ENCODE peak calls at places on chromosomes 13 and 19, in seven cellular contexts. L, Z, Q, K, J, D and X are unnamed samples.

GRCh38 chr19:15108145-15108844 is 1.1 kb downstream of the SYDE1 start:
- DNase-seq in D (no peak), J (no peak), K (no peak), Q (peak; percentile 65), L (no peak), Z (peak; percentile 21), X (peak; percentile 37)

GRCh38 chr13:39406688-39407087 is 196.3 kb downstream of the LHFPL6 start:
- DNase-seq in D (peak; percentile 92), Z (no peak), L (peak; percentile 79), K (no peak), J (no peak), Q (peak; percentile 63), X (no peak)

GRCh38 chr13:42859760-42860159 is 78.4 kb downstream of the FAM216B start:
- DNase-seq in K (no peak), Z (no peak), L (no peak), J (no peak), D (no peak), Q (no peak), X (no peak)

GRCh38 chr13:114031631-114032030 is 57.8 kb upstream of the C13orf46 start:
- DNase-seq in Q (no peak), J (no peak), L (peak; percentile 13), K (no peak), D (no peak), Z (no peak), X (peak; percentile 36)

GRCh38 chr19:882871-883497 is 10.0 kb downstream of the MED16 start:
- DNase-seq in L (no peak), K (no peak), Q (no peak), Z (no peak), D (no peak), J (no peak), X (no peak)

GRCh38 chr13:113897966-113898365 is 34.1 kb upstream of the GAS6 start:
- DNase-seq in J (no peak), L (no peak), D (no peak), Q (no peak), K (peak; percentile 41), Z (no peak), X (no peak)

GRCh38 chr13:109130093-109130835 is 500.9 kb downstream of the MYO16 start:
- DNase-seq in L (no peak), D (no peak), J (no peak), K (no peak), Q (peak; percentile 69), Z (no peak), X (no peak)

GRCh38 chr13:41029629-41030028 is 10.5 kb upstream of the ELF1 start:
- DNase-seq in L (no peak), Q (peak; percentile 53), K (no peak), Z (no peak), J (no peak), D (no peak), X (no peak)

GRCh38 chr13:63910406-63910957 is 2494.8 kb upstream of the PCDH20 start:
- DNase-seq in Z (peak; percentile 4), K (peak; percentile 19), L (no peak), D (no peak), J (peak; percentile 47), Q (peak; percentile 75), X (no peak)

GRCh38 chr13:111007209-111007608 is 92.3 kb upstream of the ANKRD10 start:
- DNase-seq in D (no peak), K (no peak), Q (no peak), J (peak; percentile 17), L (no peak), Z (peak; percentile 22), X (no peak)

DNA sequence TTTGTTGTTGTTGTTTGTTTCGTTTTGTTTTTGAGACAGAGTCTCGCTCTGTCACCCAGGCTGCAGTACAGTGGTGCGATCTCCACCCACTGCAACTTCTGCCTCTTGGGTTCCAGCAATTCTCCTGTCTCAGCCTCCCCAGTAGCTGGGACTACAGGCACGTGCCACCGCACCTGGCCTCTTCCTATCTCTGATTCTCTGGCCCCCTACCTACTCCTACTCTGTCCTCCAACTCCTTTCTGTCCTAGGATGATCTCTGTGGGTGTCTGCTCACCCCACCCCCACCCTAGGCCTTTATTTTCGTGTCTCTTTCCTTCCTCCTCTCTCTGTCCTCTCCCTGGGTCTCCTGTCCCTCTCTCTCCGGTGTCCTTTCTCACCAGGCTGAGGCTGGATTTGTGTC is 1.2 kb downstream of the PIH1D1 start:
- DNase-seq in L (no peak), K (no peak), J (no peak), Z (no peak), Q (no peak), D (no peak), X (no peak)
- H3K4me3 ChIP-seq in L (peak overlapping the region; percentile 91), K (no peak overlapping the region), J (no peak overlapping the region), Z (peak overlapping the region; percentile 82), Q (no peak overlapping the region), D (peak overlapping the region; percentile 92), X (peak overlapping the region; percentile 100)

GRCh38 chr13:58298556-58299135 is 667.1 kb downstream of the PCDH17 start:
- DNase-seq in K (no peak), Q (no peak), D (no peak), Z (no peak), L (no peak), J (no peak), X (no peak)
- H3K4me3 ChIP-seq in K (no peak overlapping the region), Q (no peak overlapping the region), D (no peak overlapping the region), Z (no peak overlapping the region), L (no peak overlapping the region), J (no peak overlapping the region), X (no peak overlapping the region)

DNA sequence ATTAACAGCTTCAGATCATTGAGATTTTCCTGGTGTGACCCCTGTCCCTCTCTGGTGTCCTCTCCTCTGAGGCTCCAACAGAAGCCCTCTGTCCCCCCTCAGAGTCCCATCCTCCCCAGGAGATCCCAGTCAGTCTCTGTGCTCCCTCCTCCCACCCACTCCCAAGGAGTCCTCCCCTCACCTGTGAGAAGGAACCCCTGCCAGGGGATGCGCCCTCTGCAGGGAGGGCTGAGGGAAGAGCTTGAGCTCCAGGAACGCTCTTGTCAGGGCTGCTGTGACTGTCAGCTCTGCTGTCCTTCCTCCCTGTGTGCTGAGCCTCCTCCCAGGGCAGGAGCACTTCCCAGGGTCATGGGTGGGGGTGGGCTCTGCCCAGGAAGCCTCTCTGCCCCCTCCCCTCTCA is 33.2 kb downstream of the CEACAM8 start:
- DNase-seq in J (no peak), K (no peak), L (no peak), Q (peak; percentile 10), D (no peak), Z (no peak), X (no peak)
- H3K4me3 ChIP-seq in J (no peak overlapping the region), K (no peak overlapping the region), L (no peak overlapping the region), Q (no peak overlapping the region), D (no peak overlapping the region), Z (no peak overlapping the region), X (no peak overlapping the region)

GRCh38 chr13:32117696-32118095 is 86.1 kb downstream of the FRY start:
- DNase-seq in D (no peak), Q (no peak), Z (no peak), L (no peak), J (no peak), K (no peak), X (no peak)
- H3K4me3 ChIP-seq in D (no peak overlapping the region), Q (no peak overlapping the region), Z (no peak overlapping the region), L (no peak overlapping the region), J (no peak overlapping the region), K (no peak overlapping the region), X (no peak overlapping the region)

GRCh38 chr19:52492201-52492960 is 35.1 kb upstream of the ZNF808 start:
- DNase-seq in Z (no peak), Q (peak; percentile 96), J (no peak), L (peak; percentile 2), D (no peak), K (no peak), X (peak; percentile 4)

GRCh38 chr19:52494518-52494917 is 33.0 kb upstream of the ZNF808 start:
- DNase-seq in Q (no peak), K (peak; percentile 3), Z (no peak), J (no peak), L (no peak), D (no peak), X (peak; percentile 2)

GRCh38 chr19:52498571-52498970 is 28.9 kb upstream of the ZNF808 start:
- DNase-seq in D (no peak), J (no peak), Q (no peak), L (no peak), K (no peak), Z (no peak), X (no peak)

DNA sequence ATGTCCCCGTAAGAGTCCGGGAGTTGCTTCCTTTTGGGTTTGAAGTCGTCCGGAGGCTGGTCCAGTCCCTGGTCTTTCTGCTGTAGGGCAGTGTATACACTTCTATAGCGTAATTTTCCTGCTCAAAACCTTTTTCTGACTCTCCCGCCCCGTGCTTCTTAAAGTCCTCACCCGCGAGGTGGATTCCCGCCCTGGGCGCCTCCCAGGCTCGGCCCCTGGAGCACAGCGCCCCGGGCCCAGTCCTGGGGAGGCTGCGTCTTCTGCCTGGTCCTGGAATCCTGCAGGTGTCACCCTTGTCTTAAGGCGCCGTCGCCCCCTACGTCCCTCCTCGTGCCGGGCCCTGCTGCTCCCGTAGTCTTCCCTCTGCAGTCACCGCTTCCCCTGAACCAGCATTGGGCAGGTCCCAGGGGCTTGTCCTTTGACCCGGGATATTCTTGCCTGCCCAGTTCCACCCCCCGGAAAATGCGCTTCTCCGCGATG is 34.4 kb upstream of the ZNF808 start:
- DNase-seq in L (peak; percentile 1), D (no peak), J (no peak), K (no peak), Q (peak; percentile 91), Z (no peak), X (no peak)
- H3K4me3 ChIP-seq in L (no peak overlapping the region), D (peak overlapping the region; percentile 28), J (no peak overlapping the region), K (no peak overlapping the region), Q (peak overlapping the region; percentile 66), Z (peak overlapping the region; percentile 31), X (no peak overlapping the region)

GRCh38 chr19:8210660-8211101 is 1.5 kb downstream of the CERS4 start:
- DNase-seq in Z (no peak), K (no peak), J (no peak), Q (no peak), D (no peak), L (no peak), X (no peak)
- H3K4me3 ChIP-seq in Z (peak overlapping the region; percentile 67), K (peak overlapping the region; percentile 72), J (no peak overlapping the region), Q (no peak overlapping the region), D (no peak overlapping the region), L (no peak overlapping the region), X (no peak overlapping the region)